ENCODE peak calls at places on chromosomes 4 and X, in five cellular contexts. N is CD4-positive, CD25-positive, alpha-beta regulatory T cell; Q is GM10248; D is amniotic epithelial cell; L is GM04504. R is an unnamed sample.

GRCh38 chr4:59091376-59092142 is 1981.4 kb upstream of the IGFBP7 start:
- DNase-seq in N (no peak), L (no peak), D (no peak), Q (no peak), R (no peak)

GRCh38 chr4:113141901-113142346 is 92.5 kb downstream of the ANK2 start:
- DNase-seq in D (peak), Q (no peak), N (no peak), L (no peak), R (no peak)

GRCh38 chrX:19866626-19867410 is 20.6 kb downstream of the SH3KBP1 start:
- DNase-seq in Q (no peak), L (no peak), N (no peak), D (no peak), R (no peak)

GRCh38 chr4:1082215-1083182 is 30.9 kb downstream of the RNF212 start:
- DNase-seq in Q (no peak), D (peak), N (no peak), L (peak), R (no peak)

GRCh38 chrX:129732857-129733256 is 5.9 kb upstream of the XPNPEP2 start:
- DNase-seq in Q (no peak), D (no peak), L (no peak), N (no peak), R (no peak)

GRCh38 chrX:47187106-47187677 is 6.4 kb upstream of the UBA1 start:
- DNase-seq in N (no peak), Q (no peak), D (no peak), L (no peak), R (no peak)

GRCh38 chrX:12441376-12442128 is 303.3 kb downstream of the FRMPD4 start:
- DNase-seq in N (no peak), Q (no peak), L (peak), D (peak), R (no peak)

GRCh38 chrX:16658284-16658683 is 8.3 kb downstream of the S100G start:
- DNase-seq in N (no peak), D (peak), L (peak), Q (no peak), R (no peak)

GRCh38 chr4:54585321-54586000 is 72.3 kb upstream of the KIT start:
- DNase-seq in D (peak), Q (no peak), N (no peak), L (peak), R (no peak)

GRCh38 chrX:134990475-134991473 is at the start of gene SMIM10:
- DNase-seq in Q (peak), L (peak), N (no peak), D (peak), R (peak)

R was measured in mesothelial cell of epicardium.